ENCODE peak calls at places on chromosomes 7 and 10, in nine cellular contexts. N is CD4-positive, alpha-beta T cell; U is Panc1; Q is transverse colon; W is upper lobe of right lung; H is MCF 10A; V is progenitor cell of endocrine pancreas; P is adrenal gland; Z is OCI-LY7. I is an unnamed sample.

GRCh38 chr10:127035827-127036226 is 130.6 kb downstream of the DOCK1 start:
- DNase-seq in V (no peak), U (no peak), P (no peak), Z (no peak), Q (no peak), H (no peak), N (no peak), W (no peak), I (no peak)

GRCh38 chr7:101099969-101100781 is 14.9 kb downstream of the TRIM56 start:
- DNase-seq in V (no peak), U (peak), W (peak), P (peak), Q (peak), H (peak), Z (no peak), N (no peak), I (peak)

GRCh38 chr10:23512355-23513058 is 73.6 kb downstream of the OTUD1 start:
- DNase-seq in N (no peak), U (no peak), Q (no peak), H (peak), W (no peak), P (peak), Z (no peak), V (no peak), I (no peak)

GRCh38 chr7:2873686-2874551 is 29.8 kb upstream of the GNA12 start:
- DNase-seq in N (no peak), V (no peak), P (no peak), Q (no peak), Z (peak), H (peak), U (peak), W (no peak), I (no peak)

GRCh38 chr7:101308245-101309085 is 13.1 kb downstream of the IFT22 start:
- DNase-seq in U (no peak), V (peak), P (peak), N (no peak), Q (peak), H (peak), W (peak), Z (no peak), I (no peak)

GRCh38 chr7:105600720-105601550 is 19.6 kb upstream of the EFCAB10 start:
- DNase-seq in Z (no peak), V (no peak), P (no peak), Q (no peak), H (no peak), W (peak), U (no peak), N (no peak), I (no peak)

GRCh38 chr7:69903410-69903809 is 305.1 kb downstream of the AUTS2 start:
- DNase-seq in W (no peak), Z (no peak), H (no peak), U (no peak), V (no peak), N (no peak), P (no peak), Q (no peak), I (no peak)

GRCh38 chr10:4998671-4999070 is 5.0 kb downstream of the AKR1C2 start:
- DNase-seq in H (no peak), V (no peak), P (no peak), N (no peak), Q (no peak), Z (no peak), U (no peak), W (no peak), I (no peak)

GRCh38 chr7:47346378-47346914 is 235.5 kb downstream of the TNS3 start:
- DNase-seq in Z (no peak), V (no peak), H (no peak), U (no peak), W (no peak), N (no peak), P (no peak), Q (peak), I (no peak)

GRCh38 chr7:50339990-50340500 is 35.5 kb downstream of the IKZF1 start:
- DNase-seq in U (no peak), W (no peak), V (no peak), Q (peak), H (no peak), Z (peak), N (no peak), P (no peak), I (peak)

GRCh38 chr7:6508539-6508938 is 42.7 kb downstream of the GRID2IP start:
- DNase-seq in H (no peak), N (no peak), Z (no peak), V (no peak), P (no peak), U (no peak), Q (no peak), W (no peak), I (no peak)

GRCh38 chr7:16431646-16432424 is 10.5 kb upstream of the CRPPA start:
- DNase-seq in N (no peak), H (peak), U (no peak), Q (peak), P (no peak), V (no peak), Z (peak), W (no peak), I (no peak)

GRCh38 chr7:94378396-94378795 is 16.3 kb upstream of the COL1A2 start:
- DNase-seq in Q (no peak), V (no peak), P (no peak), W (no peak), N (no peak), U (no peak), H (no peak), Z (no peak), I (no peak)

GRCh38 chr10:50623299-50624153 is at the start of gene SGMS1:
- DNase-seq in U (no peak), H (peak), Z (peak), Q (peak), P (peak), V (peak), W (peak), N (peak), I (peak)

GRCh38 chr7:28490831-28491230 is 78.5 kb downstream of the CREB5 start:
- DNase-seq in H (no peak), U (no peak), Q (no peak), N (no peak), Z (no peak), W (peak), P (no peak), V (no peak), I (no peak)

GRCh38 chr7:79781716-79782115 is 328.2 kb upstream of the MAGI2 start:
- DNase-seq in Q (no peak), W (no peak), H (no peak), Z (no peak), U (no peak), V (no peak), P (no peak), N (no peak), I (no peak)

GRCh38 chr10:121910673-121911420 is 17.0 kb downstream of the ATE1 start:
- DNase-seq in P (no peak), Z (no peak), H (peak), U (no peak), Q (no peak), V (no peak), N (no peak), W (no peak), I (no peak)

GRCh38 chr10:21732067-21732772 is 198.2 kb downstream of the MLLT10 start:
- DNase-seq in N (no peak), P (peak), H (peak), W (no peak), V (peak), Q (peak), U (no peak), Z (peak), I (no peak)

GRCh38 chr10:114518401-114519305 is 114.4 kb upstream of the AFAP1L2 start:
- DNase-seq in N (no peak), P (no peak), W (no peak), Q (no peak), Z (no peak), H (no peak), U (peak), V (no peak), I (no peak)

GRCh38 chr10:4099202-4099601 is 314.2 kb upstream of the KLF6 start:
- DNase-seq in Q (no peak), N (no peak), P (no peak), W (no peak), H (no peak), Z (no peak), U (no peak), V (no peak), I (no peak)

GRCh38 chr7:131924857-131925256 is 368.4 kb upstream of the PODXL start:
- DNase-seq in N (no peak), Z (no peak), U (no peak), W (no peak), Q (no peak), H (no peak), V (no peak), P (no peak), I (no peak)

GRCh38 chr7:108045669-108046068 is 42.7 kb upstream of the LAMB1 start:
- DNase-seq in Q (no peak), U (no peak), V (no peak), H (peak), P (no peak), W (no peak), N (no peak), Z (no peak), I (no peak)

GRCh38 chr7:19001854-19002253 is 115.6 kb downstream of the TWIST1 start:
- DNase-seq in N (no peak), W (no peak), V (no peak), U (no peak), Q (no peak), P (no peak), Z (no peak), H (peak), I (no peak)

GRCh38 chr7:149566103-149566502 is 68.5 kb upstream of the ZNF746 start:
- DNase-seq in V (no peak), N (no peak), P (no peak), U (no peak), W (no peak), H (no peak), Q (no peak), Z (no peak), I (no peak)

GRCh38 chr10:126062132-126063032 is 166.0 kb downstream of the FANK1 start:
- DNase-seq in V (no peak), P (peak), Q (peak), Z (no peak), U (peak), W (peak), H (peak), N (no peak), I (no peak)

GRCh38 chr7:130148561-130148960 is 56.6 kb downstream of the TMEM209 start:
- DNase-seq in P (no peak), U (no peak), N (no peak), H (no peak), V (no peak), Z (no peak), Q (no peak), W (no peak), I (no peak)

GRCh38 chr7:521221-522070 is 1.8 kb upstream of the PDGFA start:
- DNase-seq in H (no peak), W (peak), V (no peak), U (no peak), Q (peak), P (peak), N (no peak), Z (no peak), I (no peak)

GRCh38 chr7:65251851-65252620 is 121.6 kb upstream of the ZNF92 start:
- DNase-seq in Z (peak), Q (no peak), P (peak), W (peak), N (no peak), U (no peak), V (peak), H (peak), I (no peak)

GRCh38 chr7:44615149-44615611 is 8.8 kb downstream of the OGDH start:
- DNase-seq in W (no peak), Q (peak), P (peak), V (no peak), N (no peak), U (no peak), Z (no peak), H (no peak), I (no peak)

GRCh38 chr10:23081891-23082290 is 13.5 kb upstream of the MSRB2 start:
- DNase-seq in W (no peak), Z (no peak), N (no peak), U (no peak), H (peak), Q (no peak), V (no peak), P (no peak), I (no peak)

GRCh38 chr10:100364735-100365391 is 17.8 kb downstream of the SCD start:
- DNase-seq in Q (peak), V (no peak), H (peak), U (peak), W (peak), N (no peak), Z (no peak), P (peak), I (no peak)

GRCh38 chr10:79054203-79055099 is 14.3 kb upstream of the ZMIZ1 start:
- DNase-seq in U (no peak), Q (peak), H (no peak), Z (no peak), P (no peak), V (no peak), W (peak), N (no peak), I (no peak)

GRCh38 chr7:110177463-110177862 is 913.5 kb upstream of the LRRN3 start:
- DNase-seq in N (no peak), Q (no peak), P (no peak), V (no peak), W (no peak), U (no peak), Z (no peak), H (no peak), I (no peak)

GRCh38 chr7:101166603-101166908 is 1.2 kb upstream of the VGF start:
- DNase-seq in Z (no peak), H (no peak), U (no peak), W (no peak), V (no peak), Q (no peak), N (no peak), P (no peak), I (no peak)

GRCh38 chr10:4270116-4270515 is 485.1 kb upstream of the KLF6 start:
- DNase-seq in V (no peak), U (no peak), P (no peak), W (no peak), N (no peak), Q (no peak), Z (no peak), H (peak), I (no peak)

GRCh38 chr7:13898957-13899670 is 90.4 kb downstream of the ETV1 start:
- DNase-seq in H (no peak), Q (no peak), U (no peak), N (no peak), W (no peak), Z (no peak), V (no peak), P (no peak), I (no peak)

GRCh38 chr10:119268871-119269506 is 61.6 kb downstream of the GRK5 start:
- DNase-seq in U (no peak), N (peak), Z (no peak), P (no peak), Q (no peak), V (no peak), H (no peak), W (peak), I (peak)

GRCh38 chr7:140596751-140597424 is 43.7 kb downstream of the DENND2A start:
- DNase-seq in U (no peak), N (no peak), V (no peak), H (no peak), Z (no peak), Q (no peak), P (no peak), W (no peak), I (no peak)

DNA sequence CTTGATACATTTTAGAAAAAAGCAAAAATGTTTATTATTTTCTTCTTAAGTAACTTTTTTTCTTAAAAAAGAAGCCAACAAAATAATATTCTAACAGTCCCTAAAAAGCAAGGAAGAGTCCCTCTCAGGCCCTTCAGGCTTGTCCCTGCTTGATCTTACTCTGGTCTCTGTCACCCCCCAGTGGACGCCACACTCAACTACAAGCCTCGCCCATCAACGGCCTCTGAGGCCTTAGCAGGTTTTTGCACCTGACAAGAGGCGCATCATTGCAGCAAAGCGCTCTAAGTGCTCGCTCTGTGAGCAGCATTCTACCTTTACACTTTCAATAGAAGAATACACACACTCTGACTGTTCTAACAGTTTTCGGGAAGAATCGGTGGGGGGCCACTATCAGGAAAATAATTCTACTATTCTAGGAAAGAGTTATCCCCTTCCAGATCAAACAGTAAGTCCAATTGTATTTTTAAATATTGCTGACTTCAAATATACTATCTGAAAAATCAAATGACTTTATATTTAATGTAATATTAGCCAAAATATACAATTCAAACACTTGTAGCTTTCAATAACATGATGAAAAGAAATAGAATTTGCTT is 139.2 kb downstream of the USP6NL start:
- DNase-seq in U (peak), N (peak), Q (peak), W (no peak), V (peak), P (peak), H (peak), Z (peak), I (peak)
- TF ChIP-seq CTCF in U (peak), N (peak), Q (peak), W (peak), V (peak), P (peak), H (peak), Z (peak), I (peak)

DNA sequence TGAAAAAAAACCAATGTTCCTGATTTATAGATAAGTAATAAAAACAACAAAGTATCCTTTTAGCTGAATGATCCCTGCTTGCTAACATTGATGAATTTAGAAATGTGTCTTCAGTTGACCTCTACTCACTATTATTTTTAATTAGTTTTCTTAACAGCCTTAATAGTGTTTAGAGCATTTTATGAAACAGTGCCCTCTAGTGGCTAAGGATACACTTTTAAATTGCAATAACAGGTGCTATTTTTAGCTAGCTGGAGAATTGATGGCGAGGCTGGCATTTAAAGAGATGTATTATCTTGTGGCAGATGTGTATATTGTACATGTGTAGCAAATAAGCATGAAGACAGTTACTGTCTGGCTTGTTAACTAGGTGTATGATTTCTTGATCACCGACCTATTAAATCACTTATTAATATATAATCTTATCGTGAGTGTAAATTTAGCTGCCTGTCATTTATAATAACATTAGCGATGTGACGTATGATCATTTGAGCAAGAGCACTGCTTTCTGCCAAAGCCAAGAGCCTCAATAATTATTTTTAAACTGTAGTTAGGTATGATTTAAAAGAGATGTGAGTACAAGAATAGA is 451.9 kb downstream of the DPP6 start:
- DNase-seq in V (no peak), H (peak), Z (peak), Q (no peak), P (no peak), N (no peak), W (no peak), U (peak), I (no peak)
- TF ChIP-seq CTCF in V (peak), H (peak), Z (peak), Q (peak), P (peak), N (peak), W (peak), U (peak), I (no peak)

GRCh38 chr10:17644485-17644964 is 574 bp downstream of the STAM start:
- DNase-seq in N (no peak), Q (no peak), P (peak), W (no peak), V (no peak), U (no peak), H (no peak), Z (no peak), I (no peak)

GRCh38 chr10:17649052-17649451 is 5.1 kb downstream of the STAM start:
- DNase-seq in Z (no peak), P (no peak), Q (no peak), U (no peak), V (no peak), N (no peak), W (no peak), H (no peak), I (no peak)

GRCh38 chr10:17649836-17650235 is 5.9 kb downstream of the STAM start:
- DNase-seq in V (no peak), P (no peak), N (no peak), H (no peak), Z (no peak), W (no peak), U (no peak), Q (no peak), I (no peak)

GRCh38 chr10:17645591-17646345 is 1.8 kb downstream of the STAM start:
- DNase-seq in N (no peak), Q (no peak), H (peak), W (no peak), Z (peak), P (no peak), V (no peak), U (peak), I (no peak)

DNA sequence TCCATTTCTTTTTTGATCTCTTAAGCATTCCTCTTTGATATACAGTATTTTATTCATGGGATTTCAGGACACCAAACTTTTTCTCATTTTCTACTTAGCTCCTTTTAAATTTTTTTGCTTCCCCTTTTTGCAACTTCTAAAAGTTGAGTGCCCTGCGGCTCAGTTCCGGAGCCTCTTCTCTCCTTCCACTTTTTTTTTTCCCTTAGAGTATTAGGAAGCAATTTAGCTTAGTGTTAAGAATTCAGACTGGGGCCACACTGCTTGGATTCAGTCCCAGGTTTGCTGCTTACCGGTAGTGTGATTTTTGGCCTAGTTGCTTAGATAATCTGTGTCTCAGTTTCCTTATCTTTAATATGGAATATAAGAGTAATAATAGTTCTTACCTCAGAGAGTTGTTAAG is 3.4 kb downstream of the STAM start:
- DNase-seq in Q (no peak), Z (no peak), P (no peak), H (no peak), N (no peak), W (no peak), V (no peak), U (no peak), I (no peak)
- TF ChIP-seq CTCF in Q (no peak), Z (no peak), P (no peak), H (no peak), N (no peak), W (no peak), V (no peak), U (no peak), I (no peak)

GRCh38 chr10:48233643-48234042 is 40.9 kb downstream of the FRMPD2 start:
- DNase-seq in W (no peak), U (no peak), P (no peak), N (no peak), V (no peak), H (no peak), Z (no peak), Q (no peak), I (no peak)
- TF ChIP-seq CTCF in W (no peak), U (no peak), P (no peak), N (no peak), V (no peak), H (no peak), Z (no peak), Q (no peak), I (no peak)

GRCh38 chr7:125059861-125060456 is 130.3 kb upstream of the POT1 start:
- DNase-seq in N (no peak), H (no peak), V (no peak), U (no peak), P (no peak), W (no peak), Z (peak), Q (no peak), I (no peak)
- TF ChIP-seq CTCF in N (no peak), H (peak), V (peak), U (peak), P (peak), W (peak), Z (peak), Q (no peak), I (peak)

I was measured in natural killer cell.